ENCODE peak calls at places on chromosome 13, in nine cellular contexts. One of them, this sample, is unnamed.

GRCh38 chr13:20387441-20387971 is 138.2 kb downstream of the CRYL1 start:
- DNase-seq in IMR-90: peak
- DNase-seq in tibial nerve: no peak
- DNase-seq in H1: no peak
- DNase-seq in adrenal gland: no peak
- DNase-seq in heart left ventricle: no peak
- DNase-seq in esophagus squamous epithelium: no peak
- DNase-seq in suprapubic skin: no peak
- DNase-seq in ovary: no peak
- DNase-seq in this sample: peak

GRCh38 chr13:103098535-103098934 is 32.3 kb upstream of the SLC10A2 start:
- DNase-seq in IMR-90: no peak
- DNase-seq in tibial nerve: no peak
- DNase-seq in H1: no peak
- DNase-seq in adrenal gland: no peak
- DNase-seq in heart left ventricle: no peak
- DNase-seq in esophagus squamous epithelium: no peak
- DNase-seq in suprapubic skin: no peak
- DNase-seq in ovary: no peak
- DNase-seq in this sample: no peak

GRCh38 chr13:38850868-38851626 is 139.6 kb downstream of the STOML3 start:
- DNase-seq in IMR-90: no peak
- DNase-seq in tibial nerve: no peak
- DNase-seq in H1: no peak
- DNase-seq in adrenal gland: no peak
- DNase-seq in heart left ventricle: no peak
- DNase-seq in esophagus squamous epithelium: no peak
- DNase-seq in suprapubic skin: no peak
- DNase-seq in ovary: no peak
- DNase-seq in this sample: no peak

GRCh38 chr13:67137044-67137735 is 92.9 kb downstream of the PCDH9 start:
- DNase-seq in IMR-90: peak
- DNase-seq in tibial nerve: no peak
- DNase-seq in H1: no peak
- DNase-seq in adrenal gland: no peak
- DNase-seq in heart left ventricle: no peak
- DNase-seq in esophagus squamous epithelium: no peak
- DNase-seq in suprapubic skin: no peak
- DNase-seq in ovary: no peak
- DNase-seq in this sample: no peak

GRCh38 chr13:76836311-76836710 is 49.9 kb downstream of the KCTD12 start:
- DNase-seq in IMR-90: peak
- DNase-seq in tibial nerve: no peak
- DNase-seq in H1: no peak
- DNase-seq in adrenal gland: no peak
- DNase-seq in heart left ventricle: no peak
- DNase-seq in esophagus squamous epithelium: no peak
- DNase-seq in suprapubic skin: no peak
- DNase-seq in ovary: no peak
- DNase-seq in this sample: no peak

GRCh38 chr13:103883698-103884097 is 817.5 kb upstream of the SLC10A2 start:
- DNase-seq in IMR-90: peak
- DNase-seq in tibial nerve: no peak
- DNase-seq in H1: no peak
- DNase-seq in adrenal gland: no peak
- DNase-seq in heart left ventricle: no peak
- DNase-seq in esophagus squamous epithelium: no peak
- DNase-seq in suprapubic skin: no peak
- DNase-seq in ovary: no peak
- DNase-seq in this sample: no peak

GRCh38 chr13:113815151-113816058 is 48.5 kb downstream of the GAS6 start:
- DNase-seq in IMR-90: no peak
- DNase-seq in tibial nerve: peak
- DNase-seq in H1: no peak
- DNase-seq in adrenal gland: no peak
- DNase-seq in heart left ventricle: no peak
- DNase-seq in esophagus squamous epithelium: no peak
- DNase-seq in suprapubic skin: no peak
- DNase-seq in ovary: no peak
- DNase-seq in this sample: no peak

GRCh38 chr13:72295173-72295572 is 428.2 kb upstream of the DACH1 start:
- DNase-seq in IMR-90: no peak
- DNase-seq in tibial nerve: no peak
- DNase-seq in H1: no peak
- DNase-seq in adrenal gland: no peak
- DNase-seq in heart left ventricle: no peak
- DNase-seq in esophagus squamous epithelium: no peak
- DNase-seq in suprapubic skin: no peak
- DNase-seq in ovary: peak
- DNase-seq in this sample: no peak

GRCh38 chr13:88288326-88288725 is 617.2 kb downstream of the SLITRK5 start:
- DNase-seq in IMR-90: no peak
- DNase-seq in tibial nerve: no peak
- DNase-seq in H1: no peak
- DNase-seq in adrenal gland: no peak
- DNase-seq in heart left ventricle: no peak
- DNase-seq in esophagus squamous epithelium: no peak
- DNase-seq in suprapubic skin: no peak
- DNase-seq in ovary: no peak
- DNase-seq in this sample: no peak

GRCh38 chr13:73060251-73061160 is 1.7 kb downstream of the KLF5 start:
- DNase-seq in IMR-90: peak
- DNase-seq in tibial nerve: no peak
- DNase-seq in H1: no peak
- DNase-seq in adrenal gland: no peak
- DNase-seq in heart left ventricle: peak
- DNase-seq in esophagus squamous epithelium: no peak
- DNase-seq in suprapubic skin: no peak
- DNase-seq in ovary: no peak
- DNase-seq in this sample: no peak

GRCh38 chr13:31444266-31444862 is 244.6 kb downstream of the B3GLCT start:
- DNase-seq in IMR-90: no peak
- DNase-seq in tibial nerve: peak
- DNase-seq in H1: no peak
- DNase-seq in adrenal gland: no peak
- DNase-seq in heart left ventricle: no peak
- DNase-seq in esophagus squamous epithelium: no peak
- DNase-seq in suprapubic skin: no peak
- DNase-seq in ovary: no peak
- DNase-seq in this sample: no peak

GRCh38 chr13:109145631-109146030 is 516.2 kb downstream of the MYO16 start:
- DNase-seq in IMR-90: peak
- DNase-seq in tibial nerve: peak
- DNase-seq in H1: no peak
- DNase-seq in adrenal gland: peak
- DNase-seq in heart left ventricle: no peak
- DNase-seq in esophagus squamous epithelium: no peak
- DNase-seq in suprapubic skin: no peak
- DNase-seq in ovary: peak
- DNase-seq in this sample: no peak

GRCh38 chr13:67438465-67438864 is 208.3 kb upstream of the PCDH9 start:
- DNase-seq in IMR-90: no peak
- DNase-seq in tibial nerve: no peak
- DNase-seq in H1: no peak
- DNase-seq in adrenal gland: no peak
- DNase-seq in heart left ventricle: no peak
- DNase-seq in esophagus squamous epithelium: no peak
- DNase-seq in suprapubic skin: no peak
- DNase-seq in ovary: no peak
- DNase-seq in this sample: no peak

GRCh38 chr13:71290963-71291937 is 575.8 kb downstream of the DACH1 start:
- DNase-seq in IMR-90: peak
- DNase-seq in tibial nerve: peak
- DNase-seq in H1: no peak
- DNase-seq in adrenal gland: peak
- DNase-seq in heart left ventricle: peak
- DNase-seq in esophagus squamous epithelium: no peak
- DNase-seq in suprapubic skin: no peak
- DNase-seq in ovary: peak
- DNase-seq in this sample: no peak

GRCh38 chr13:45082964-45083363 is 37.3 kb upstream of the GTF2F2 start:
- DNase-seq in IMR-90: peak
- DNase-seq in tibial nerve: no peak
- DNase-seq in H1: no peak
- DNase-seq in adrenal gland: no peak
- DNase-seq in heart left ventricle: no peak
- DNase-seq in esophagus squamous epithelium: no peak
- DNase-seq in suprapubic skin: no peak
- DNase-seq in ovary: no peak
- DNase-seq in this sample: no peak

GRCh38 chr13:45084515-45084914 is 35.8 kb upstream of the GTF2F2 start:
- DNase-seq in IMR-90: no peak
- DNase-seq in tibial nerve: no peak
- DNase-seq in H1: no peak
- DNase-seq in adrenal gland: no peak
- DNase-seq in heart left ventricle: no peak
- DNase-seq in esophagus squamous epithelium: no peak
- DNase-seq in suprapubic skin: no peak
- DNase-seq in ovary: no peak
- DNase-seq in this sample: no peak

GRCh38 chr13:45086484-45086883 is 33.8 kb upstream of the GTF2F2 start:
- DNase-seq in IMR-90: peak
- DNase-seq in tibial nerve: no peak
- DNase-seq in H1: no peak
- DNase-seq in adrenal gland: no peak
- DNase-seq in heart left ventricle: no peak
- DNase-seq in esophagus squamous epithelium: no peak
- DNase-seq in suprapubic skin: no peak
- DNase-seq in ovary: no peak
- DNase-seq in this sample: no peak
- TF ChIP-seq POLR2A in IMR-90: no peak
- TF ChIP-seq POLR2A in tibial nerve: no peak
- TF ChIP-seq POLR2A in H1: no peak
- TF ChIP-seq POLR2A in adrenal gland: no peak
- TF ChIP-seq POLR2A in heart left ventricle: no peak
- TF ChIP-seq POLR2A in esophagus squamous epithelium: no peak
- TF ChIP-seq POLR2A in suprapubic skin: no peak
- TF ChIP-seq POLR2A in ovary: no peak
- TF ChIP-seq POLR2A in this sample: no peak

GRCh38 chr13:110885966-110886365 is 28.9 kb downstream of the ANKRD10 start:
- DNase-seq in IMR-90: no peak
- DNase-seq in tibial nerve: no peak
- DNase-seq in H1: peak
- DNase-seq in adrenal gland: no peak
- DNase-seq in heart left ventricle: no peak
- DNase-seq in esophagus squamous epithelium: no peak
- DNase-seq in suprapubic skin: no peak
- DNase-seq in ovary: no peak
- DNase-seq in this sample: no peak
- TF ChIP-seq CTCF in IMR-90: no peak
- TF ChIP-seq CTCF in tibial nerve: no peak
- TF ChIP-seq CTCF in H1: peak
- TF ChIP-seq CTCF in adrenal gland: no peak
- TF ChIP-seq CTCF in heart left ventricle: no peak
- TF ChIP-seq CTCF in esophagus squamous epithelium: no peak
- TF ChIP-seq CTCF in suprapubic skin: no peak
- TF ChIP-seq CTCF in ovary: no peak
- TF ChIP-seq CTCF in this sample: no peak

GRCh38 chr13:24870380-24870760 is 106.4 kb downstream of the RNF17 start:
- DNase-seq in IMR-90: no peak
- DNase-seq in tibial nerve: no peak
- DNase-seq in H1: no peak
- DNase-seq in adrenal gland: no peak
- DNase-seq in heart left ventricle: no peak
- DNase-seq in esophagus squamous epithelium: no peak
- DNase-seq in suprapubic skin: no peak
- DNase-seq in ovary: no peak
- DNase-seq in this sample: no peak

GRCh38 chr13:24866488-24866887 is 102.5 kb downstream of the RNF17 start:
- DNase-seq in IMR-90: no peak
- DNase-seq in tibial nerve: no peak
- DNase-seq in H1: no peak
- DNase-seq in adrenal gland: no peak
- DNase-seq in heart left ventricle: no peak
- DNase-seq in esophagus squamous epithelium: no peak
- DNase-seq in suprapubic skin: no peak
- DNase-seq in ovary: no peak
- DNase-seq in this sample: no peak

GRCh38 chr13:24864579-24864978 is 100.6 kb downstream of the RNF17 start:
- DNase-seq in IMR-90: no peak
- DNase-seq in tibial nerve: no peak
- DNase-seq in H1: no peak
- DNase-seq in adrenal gland: no peak
- DNase-seq in heart left ventricle: no peak
- DNase-seq in esophagus squamous epithelium: no peak
- DNase-seq in suprapubic skin: no peak
- DNase-seq in ovary: no peak
- DNase-seq in this sample: no peak

GRCh38 chr13:24865158-24865557 is 101.2 kb downstream of the RNF17 start:
- DNase-seq in IMR-90: peak
- DNase-seq in tibial nerve: no peak
- DNase-seq in H1: no peak
- DNase-seq in adrenal gland: no peak
- DNase-seq in heart left ventricle: no peak
- DNase-seq in esophagus squamous epithelium: no peak
- DNase-seq in suprapubic skin: no peak
- DNase-seq in ovary: no peak
- DNase-seq in this sample: no peak

GRCh38 chr13:24868874-24869273 is 104.9 kb downstream of the RNF17 start:
- DNase-seq in IMR-90: no peak
- DNase-seq in tibial nerve: no peak
- DNase-seq in H1: no peak
- DNase-seq in adrenal gland: no peak
- DNase-seq in heart left ventricle: no peak
- DNase-seq in esophagus squamous epithelium: no peak
- DNase-seq in suprapubic skin: no peak
- DNase-seq in ovary: no peak
- DNase-seq in this sample: no peak
- H3K27ac ChIP-seq in IMR-90: no peak
- H3K27ac ChIP-seq in tibial nerve: no peak
- H3K27ac ChIP-seq in H1: no peak
- H3K27ac ChIP-seq in adrenal gland: no peak
- H3K27ac ChIP-seq in heart left ventricle: no peak
- H3K27ac ChIP-seq in esophagus squamous epithelium: no peak
- H3K27ac ChIP-seq in suprapubic skin: no peak
- H3K27ac ChIP-seq in ovary: no peak
- H3K27ac ChIP-seq in this sample: no peak

GRCh38 chr13:35475960-35476943 is at the start of gene MAB21L1:
- DNase-seq in IMR-90: peak
- DNase-seq in tibial nerve: peak
- DNase-seq in H1: peak
- DNase-seq in adrenal gland: peak
- DNase-seq in heart left ventricle: no peak
- DNase-seq in esophagus squamous epithelium: no peak
- DNase-seq in suprapubic skin: no peak
- DNase-seq in ovary: no peak
- DNase-seq in this sample: no peak
- TF ChIP-seq POLR2A in IMR-90: no peak
- TF ChIP-seq POLR2A in tibial nerve: no peak
- TF ChIP-seq POLR2A in H1: no peak
- TF ChIP-seq POLR2A in adrenal gland: no peak
- TF ChIP-seq POLR2A in heart left ventricle: no peak
- TF ChIP-seq POLR2A in esophagus squamous epithelium: no peak
- TF ChIP-seq POLR2A in suprapubic skin: peak
- TF ChIP-seq POLR2A in ovary: no peak
- TF ChIP-seq POLR2A in this sample: no peak